ENCODE peak calls at places on chromosome 15, in five cellular contexts. G, L, B, E and J are unnamed samples.

GRCh38 chr15:63401078-63401477 is 19.4 kb upstream of the CA12 start:
- DNase-seq in L (no peak), B (no peak), E (no peak), G (no peak), J (no peak)

GRCh38 chr15:29170496-29170895 is 99.1 kb downstream of the NSMCE3 start:
- DNase-seq in B (no peak), E (no peak), L (no peak), G (no peak), J (no peak)

GRCh38 chr15:31280037-31280830 is 46.4 kb upstream of the KLF13 start:
- DNase-seq in B (no peak), E (no peak), L (no peak), G (no peak), J (no peak)

GRCh38 chr15:101641894-101642293 is 10.3 kb downstream of the TM2D3 start:
- DNase-seq in L (no peak), G (no peak), B (peak), E (no peak), J (peak)

GRCh38 chr15:35843453-35843852 is 297.5 kb upstream of the DPH6 start:
- DNase-seq in E (no peak), L (no peak), G (no peak), B (no peak), J (no peak)

GRCh38 chr15:63465104-63465503 is 39.3 kb upstream of the USP3 start:
- DNase-seq in E (no peak), G (peak), B (no peak), L (peak), J (peak)

GRCh38 chr15:46555547-46555946 is 920.7 kb downstream of the SQOR start:
- DNase-seq in G (no peak), L (no peak), B (no peak), E (no peak), J (no peak)

GRCh38 chr15:51825701-51826100 is 3.8 kb upstream of the TMOD3 start:
- DNase-seq in E (no peak), B (no peak), L (no peak), G (no peak), J (no peak)

GRCh38 chr15:60546764-60547163 is 67.8 kb upstream of the ICE2 start:
- DNase-seq in B (peak), L (no peak), E (no peak), G (no peak), J (no peak)

GRCh38 chr15:99122831-99123705 is 18.2 kb downstream of the SYNM start:
- DNase-seq in G (no peak), B (no peak), E (no peak), L (no peak), J (no peak)

GRCh38 chr15:70266412-70267089 is 168.8 kb upstream of the TLE3 start:
- DNase-seq in E (no peak), L (peak), G (peak), B (no peak), J (peak)

GRCh38 chr15:35545316-35545824 is 595 bp downstream of the DPH6 start:
- DNase-seq in G (peak), E (peak), B (peak), L (peak), J (peak)

GRCh38 chr15:81211376-81211775 is 14.7 kb downstream of the IL16 start:
- DNase-seq in L (no peak), G (no peak), E (no peak), B (no peak), J (no peak)

GRCh38 chr15:34011476-34011875 is 27.5 kb downstream of the AVEN start:
- DNase-seq in L (no peak), E (no peak), G (no peak), B (no peak), J (no peak)
- H3K4me3 ChIP-seq in L (no peak), E (no peak), G (no peak), B (no peak), J (no peak)

DNA sequence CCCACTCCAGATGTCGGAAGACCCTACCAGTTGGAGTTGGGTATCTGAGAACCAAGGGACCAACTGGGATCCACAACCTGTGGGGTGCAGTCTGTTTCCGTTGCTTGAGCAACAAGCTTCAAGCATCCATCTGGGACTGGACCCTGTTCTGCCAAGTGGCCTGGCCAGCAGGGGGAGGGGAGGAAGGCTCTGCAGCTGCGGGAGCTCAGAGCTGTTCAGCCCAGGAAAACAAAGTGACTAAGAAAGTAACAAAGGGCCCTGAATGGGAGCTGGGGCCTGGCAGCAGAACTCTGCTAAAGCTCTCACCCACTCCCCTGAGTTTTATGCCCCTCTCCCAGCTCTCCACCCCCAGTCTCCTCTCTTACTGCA is 2.7 kb downstream of the TYRO3 start:
- DNase-seq in G (peak), L (peak), B (no peak), E (no peak), J (peak)
- TF ChIP-seq CTCF in G (peak), L (peak), B (no peak), E (no peak), J (peak)

DNA sequence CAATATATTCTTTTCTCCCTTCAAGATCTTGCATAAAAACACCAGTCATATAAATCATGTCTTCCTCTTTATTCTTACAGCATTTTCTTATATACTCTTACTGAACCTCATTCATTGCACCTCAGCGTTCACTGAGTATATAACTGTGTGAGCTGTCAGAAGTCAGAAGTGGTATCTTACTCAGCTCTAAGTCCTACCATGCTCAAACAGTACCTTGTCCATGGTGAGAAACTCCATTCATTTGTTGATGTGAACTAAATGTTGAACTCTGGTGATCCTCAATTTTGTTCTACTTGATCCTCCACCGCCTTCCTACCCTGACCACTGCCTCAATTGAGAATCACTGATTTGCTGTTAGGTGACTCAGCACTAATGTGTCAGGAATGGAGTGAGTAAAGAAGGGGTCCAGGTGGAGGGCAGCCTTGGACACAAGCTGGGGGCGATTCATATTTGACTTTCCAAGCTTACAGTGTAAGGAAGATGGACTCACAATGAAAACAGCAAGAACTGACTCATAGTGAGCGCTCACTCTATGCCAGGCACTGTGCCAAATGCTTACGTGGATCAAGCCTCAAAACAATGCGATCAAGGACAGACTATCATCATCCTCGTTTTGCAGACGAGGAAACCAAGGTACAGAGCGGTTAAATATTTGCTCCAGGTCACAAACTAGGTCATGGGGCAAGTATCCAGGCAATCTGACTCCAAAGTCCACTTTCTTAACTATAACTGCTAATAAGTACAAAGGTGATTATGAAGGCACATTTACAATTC is 13.5 kb upstream of the ZFYVE19 start:
- DNase-seq in G (peak), B (peak), L (peak), E (peak), J (peak)
- H3K4me3 ChIP-seq in G (no peak), B (no peak), L (no peak), E (no peak), J (no peak)

GRCh38 chr15:87816811-87817210 is 439.7 kb downstream of the NTRK3 start:
- DNase-seq in E (peak), L (peak), G (peak), B (no peak), J (peak)

GRCh38 chr15:87816016-87816415 is 440.5 kb downstream of the NTRK3 start:
- DNase-seq in E (no peak), G (no peak), B (no peak), L (peak), J (peak)

GRCh38 chr15:87817553-87817952 is 439.0 kb downstream of the NTRK3 start:
- DNase-seq in L (peak), B (no peak), G (no peak), E (no peak), J (peak)
- TF ChIP-seq CTCF in L (peak), B (no peak), G (no peak), E (no peak), J (peak)

DNA sequence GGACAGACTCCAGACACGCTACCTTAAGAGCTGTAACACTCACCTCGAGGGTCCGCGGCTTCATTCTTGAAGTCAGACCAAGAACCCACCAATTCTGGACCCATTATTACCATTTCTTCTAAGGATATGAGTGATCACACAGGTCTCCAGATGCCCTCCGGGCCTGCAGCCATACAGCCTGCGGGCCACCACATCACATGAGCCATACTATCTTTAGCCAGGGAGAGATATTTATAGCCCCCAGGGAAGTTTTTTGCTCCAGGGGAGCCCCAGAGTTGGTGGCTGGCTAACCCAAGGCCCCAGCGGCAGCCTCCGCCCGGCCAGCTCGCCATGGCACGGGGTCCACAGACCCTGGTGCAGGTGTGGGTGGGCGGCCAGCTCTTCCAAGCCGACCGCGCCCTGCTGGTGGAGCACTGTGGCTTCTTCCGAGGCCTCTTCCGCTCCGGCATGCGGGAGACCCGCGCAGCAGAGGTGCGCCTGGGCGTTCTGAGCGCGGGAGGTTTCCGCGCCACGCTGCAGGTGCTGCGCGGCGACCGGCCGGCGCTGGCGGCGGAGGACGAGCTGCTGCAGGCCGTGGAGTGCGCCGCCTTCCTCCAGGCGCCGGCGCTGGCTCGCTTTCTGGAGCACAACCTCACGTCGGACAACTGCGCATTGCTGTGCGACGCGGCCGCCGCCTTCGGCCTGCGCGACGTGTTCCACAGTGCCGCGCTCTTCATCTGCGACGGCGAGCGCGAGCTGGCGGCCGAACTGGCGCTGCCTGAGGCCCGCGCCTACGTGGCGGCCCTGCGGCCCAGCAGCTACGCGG is at the start of gene KBTBD13:
- DNase-seq in B (no peak), L (no peak), E (no peak), G (no peak), J (no peak)
- H3K4me3 ChIP-seq in B (no peak), L (no peak), E (no peak), G (no peak), J (no peak)

GRCh38 chr15:48855501-48856440 is 22.2 kb upstream of the EID1 start:
- DNase-seq in B (no peak), E (peak), G (peak), L (peak), J (peak)
- TF ChIP-seq CTCF in B (no peak), E (peak), G (peak), L (peak), J (peak)

DNA sequence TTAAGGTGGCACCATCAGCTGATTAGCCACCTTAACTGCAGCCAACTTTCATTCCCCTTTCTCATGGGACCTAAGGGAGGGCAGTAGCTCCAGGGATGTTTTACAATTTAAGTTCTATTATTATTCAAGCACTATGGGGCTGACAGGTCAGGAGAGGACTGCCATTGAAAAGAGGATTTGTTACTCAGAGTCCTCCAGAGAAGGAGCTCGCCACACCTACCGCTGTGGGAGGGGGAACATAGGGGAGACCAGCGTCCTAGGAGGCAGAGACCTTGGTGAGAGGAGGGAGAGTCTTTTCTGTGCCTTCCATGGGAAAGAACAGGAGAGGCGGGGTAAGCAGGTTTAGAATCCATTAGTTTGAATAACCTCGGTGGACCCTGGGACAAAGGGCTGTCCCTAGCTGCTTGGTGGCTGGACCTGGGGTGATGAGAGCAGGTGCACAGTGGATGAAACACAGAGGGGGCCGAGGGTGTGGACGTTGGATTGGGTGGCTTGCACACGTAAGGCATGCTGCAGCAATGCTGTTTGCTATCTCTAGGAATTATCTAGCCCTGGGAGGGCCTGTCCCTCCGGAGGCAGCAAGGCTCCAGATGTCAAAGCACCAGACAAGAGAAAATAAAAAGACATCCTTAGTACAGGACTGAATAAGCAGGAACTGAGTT is 14.2 kb downstream of the ATP10A start:
- DNase-seq in E (no peak), G (no peak), B (no peak), L (no peak), J (no peak)
- H3K4me3 ChIP-seq in E (no peak), G (no peak), B (no peak), L (peak), J (no peak)

DNA sequence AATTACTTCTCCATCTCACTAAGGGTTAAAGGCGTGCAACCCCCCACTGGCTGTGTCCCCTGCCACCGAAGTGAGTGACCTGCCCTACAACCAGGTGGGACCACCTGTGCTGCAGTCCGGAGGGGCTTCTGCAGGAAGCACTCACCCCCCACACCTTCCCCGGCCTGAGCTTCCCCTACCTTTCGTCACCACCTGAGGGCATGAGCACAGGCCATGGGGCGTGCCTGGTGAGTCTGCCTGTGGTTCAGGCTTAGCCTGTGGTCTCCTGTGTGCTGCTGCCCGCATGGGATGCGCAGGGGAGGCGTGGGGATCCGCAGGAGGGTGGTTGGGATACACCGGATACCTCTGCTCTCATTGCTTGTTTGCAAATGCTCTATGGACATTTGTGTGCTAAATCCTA is 46.0 kb downstream of the KLHL25 start:
- DNase-seq in B (no peak), G (no peak), L (no peak), E (no peak), J (no peak)
- TF ChIP-seq CTCF in B (no peak), G (no peak), L (no peak), E (no peak), J (no peak)